ENCODE peak calls at places on chromosomes 3 and 15, in nine cellular contexts. I is NCI-H1105; J is HT-29; Q is stimulated activated CD4-positive, alpha-beta T cell treated with anti-CD3 and anti-CD28 coated beads, Interleukin-4, amount 100 ng/mL, for 48 hours; V is GOT3; M is GM19239; T is WTC11; O is activated naive CD4-positive, alpha-beta T cell treated with anti-CD3 and anti-CD28 coated beads, Interleukin-2, amount 10 ng/mL, durations not matched to agents 7 days and 5 days; F is aorta. B is an unnamed sample.
A peak's percentile ranks its signal among the peaks of the same experiment; 100 is the strongest.

GRCh38 chr15:40150163-40150925 is 10.5 kb upstream of the BUB1B start:
- DNase-seq in I (peak; percentile 53), J (peak; percentile 93), Q (no peak), V (no peak), M (no peak), T (no peak), O (no peak), F (no peak), B (no peak)

GRCh38 chr15:70222632-70223031 is 124.9 kb upstream of the TLE3 start:
- DNase-seq in I (no peak), J (no peak), Q (no peak), V (no peak), M (no peak), T (no peak), O (no peak), F (no peak), B (no peak)

GRCh38 chr3:50502225-50502583 is 1.2 kb downstream of the CACNA2D2 start:
- DNase-seq in I (no peak), J (no peak), Q (no peak), V (no peak), M (no peak), T (no peak), O (no peak), F (no peak), B (no peak)

GRCh38 chr15:36798789-36799188 is 219.4 kb downstream of the CDIN1 start:
- DNase-seq in I (no peak), J (no peak), Q (no peak), V (no peak), M (no peak), T (no peak), O (no peak), F (no peak), B (no peak)

GRCh38 chr3:59245300-59245878 is 195.6 kb upstream of the CFAP20DC start:
- DNase-seq in I (no peak), J (no peak), Q (no peak), V (no peak), M (no peak), T (no peak), O (no peak), F (no peak), B (no peak)

GRCh38 chr3:107545680-107546120 is 22.9 kb downstream of the BBX start:
- DNase-seq in I (no peak), J (no peak), Q (no peak), V (no peak), M (no peak), T (no peak), O (no peak), F (no peak), B (no peak)

GRCh38 chr15:88727439-88727838 is 75.8 kb upstream of the ACAN start:
- DNase-seq in I (no peak), J (peak; percentile 49), Q (no peak), V (no peak), M (no peak), T (no peak), O (no peak), F (no peak), B (no peak)

GRCh38 chr3:102979682-102980378 is 545.0 kb downstream of the ZPLD1 start:
- DNase-seq in I (no peak), J (peak; percentile 79), Q (no peak), V (peak; percentile 44), M (no peak), T (no peak), O (no peak), F (peak; percentile 91), B (no peak)

GRCh38 chr3:46667061-46667621 is 26.3 kb downstream of the ALS2CL start:
- DNase-seq in I (no peak), J (no peak), Q (no peak), V (no peak), M (no peak), T (peak; percentile 7), O (no peak), F (peak; percentile 62), B (peak; percentile 18)

GRCh38 chr3:197088370-197088769 is 58.8 kb upstream of the MELTF start:
- DNase-seq in I (no peak), J (no peak), Q (no peak), V (no peak), M (no peak), T (no peak), O (no peak), F (no peak), B (no peak)

GRCh38 chr15:69891070-69891491 is 206.6 kb downstream of the TLE3 start:
- DNase-seq in I (no peak), J (no peak), Q (no peak), V (no peak), M (no peak), T (no peak), O (no peak), F (no peak), B (no peak)

GRCh38 chr3:12343091-12343494 is 54.2 kb downstream of the PPARG start:
- DNase-seq in I (no peak), J (no peak), Q (no peak), V (no peak), M (no peak), T (no peak), O (no peak), F (no peak), B (no peak)

GRCh38 chr3:171101982-171102610 is 75.6 kb upstream of the SLC2A2 start:
- DNase-seq in I (no peak), J (no peak), Q (no peak), V (no peak), M (no peak), T (no peak), O (no peak), F (no peak), B (no peak)

GRCh38 chr3:111764645-111765091 is 94.4 kb upstream of the PHLDB2 start:
- DNase-seq in I (no peak), J (peak; percentile 24), Q (no peak), V (no peak), M (no peak), T (no peak), O (no peak), F (no peak), B (no peak)

GRCh38 chr3:171811913-171812321 is 1.6 kb upstream of the PLD1 start:
- DNase-seq in I (no peak), J (no peak), Q (no peak), V (no peak), M (no peak), T (no peak), O (no peak), F (no peak), B (no peak)

GRCh38 chr3:177358968-177359600 is 161.8 kb upstream of the TBL1XR1 start:
- DNase-seq in I (peak; percentile 35), J (peak; percentile 82), Q (no peak), V (no peak), M (no peak), T (peak; percentile 72), O (peak; percentile 62), F (peak; percentile 80), B (peak; percentile 82)

GRCh38 chr3:156259896-156260788 is 139.8 kb downstream of the KCNAB1 start:
- DNase-seq in I (no peak), J (no peak), Q (no peak), V (no peak), M (no peak), T (no peak), O (no peak), F (no peak), B (no peak)

GRCh38 chr3:117886147-117886546 is 1148.5 kb downstream of the IGSF11 start:
- DNase-seq in I (no peak), J (no peak), Q (no peak), V (no peak), M (no peak), T (no peak), O (no peak), F (no peak), B (no peak)

GRCh38 chr15:72826611-72827010 is 43.1 kb upstream of the ADPGK start:
- DNase-seq in I (no peak), J (no peak), Q (no peak), V (no peak), M (no peak), T (no peak), O (no peak), F (no peak), B (no peak)

GRCh38 chr3:151356791-151357460 is 27.6 kb upstream of the P2RY13 start:
- DNase-seq in I (no peak), J (no peak), Q (no peak), V (no peak), M (no peak), T (no peak), O (no peak), F (no peak), B (no peak)

GRCh38 chr3:134381836-134382442 is 7.7 kb upstream of the AMOTL2 start:
- DNase-seq in I (no peak), J (peak; percentile 99), Q (no peak), V (no peak), M (no peak), T (no peak), O (no peak), F (peak; percentile 57), B (peak; percentile 67)

GRCh38 chr3:27544372-27544865 is 60.2 kb upstream of the SLC4A7 start:
- DNase-seq in I (no peak), J (no peak), Q (no peak), V (no peak), M (no peak), T (no peak), O (no peak), F (no peak), B (no peak)

GRCh38 chr15:40080104-40080503 is 28.6 kb downstream of the BMF start:
- DNase-seq in I (no peak), J (no peak), Q (no peak), V (no peak), M (no peak), T (no peak), O (no peak), F (no peak), B (no peak)

GRCh38 chr3:126982125-126982521 is 792 bp upstream of the PLXNA1 start:
- DNase-seq in I (no peak), J (no peak), Q (peak; percentile 39), V (no peak), M (peak; percentile 52), T (no peak), O (peak; percentile 52), F (no peak), B (peak; percentile 78)

GRCh38 chr15:40878785-40879184 is 4.8 kb upstream of the RHOV start:
- DNase-seq in I (no peak), J (peak; percentile 51), Q (no peak), V (no peak), M (no peak), T (no peak), O (no peak), F (no peak), B (no peak)

GRCh38 chr3:130759692-130760338 is 13.2 kb upstream of the PIK3R4 start:
- DNase-seq in I (peak; percentile 76), J (peak; percentile 80), Q (peak; percentile 47), V (no peak), M (peak; percentile 30), T (peak; percentile 39), O (peak; percentile 68), F (no peak), B (peak; percentile 39)

GRCh38 chr3:52682016-52682415 is 3.7 kb downstream of the PBRM1 start:
- DNase-seq in I (no peak), J (no peak), Q (peak; percentile 43), V (no peak), M (no peak), T (no peak), O (no peak), F (no peak), B (no peak)

GRCh38 chr15:83324799-83325198 is 40.3 kb upstream of the BNC1 start:
- DNase-seq in I (no peak), J (no peak), Q (no peak), V (no peak), M (no peak), T (no peak), O (no peak), F (no peak), B (no peak)